ENCODE peak calls at places on chromosome 4, in eight cellular contexts. K is HepG2, Q is HCT116, T is GM23338, N is GM12878, O is Panc1, V is K562, P is upper lobe of left lung. C is an unnamed sample.

GRCh38 chr4:76589872-76590846 is 155.1 kb downstream of the SHROOM3 start:
- ATAC-seq in K (peak; percentile 97), O (peak; percentile 92), T (peak; percentile 90), V (no peak), N (no peak), Q (peak; percentile 76), P (peak; percentile 78), C (peak; percentile 64)

GRCh38 chr4:52577285-52577968 is 81.7 kb downstream of the USP46 start:
- ATAC-seq in V (no peak), N (no peak), P (no peak), Q (no peak), T (no peak), K (no peak), O (no peak), C (no peak)

GRCh38 chr4:18722748-18723191 is 701.2 kb upstream of the LCORL start:
- ATAC-seq in P (no peak), O (no peak), Q (no peak), N (no peak), T (no peak), K (no peak), V (no peak), C (no peak)

GRCh38 chr4:79949186-79949585 is 123.8 kb downstream of the ANTXR2 start:
- ATAC-seq in K (no peak), N (no peak), P (no peak), T (no peak), V (no peak), Q (no peak), O (no peak), C (no peak)

GRCh38 chr4:16238304-16238703 is 12.0 kb upstream of the TAPT1 start:
- ATAC-seq in V (peak; percentile 40), T (no peak), O (no peak), P (no peak), Q (no peak), K (no peak), N (no peak), C (no peak)

GRCh38 chr4:94533405-94534223 is 81.9 kb downstream of the PDLIM5 start:
- ATAC-seq in V (peak; percentile 63), T (no peak), O (no peak), Q (no peak), K (no peak), P (no peak), N (peak; percentile 18), C (no peak)

GRCh38 chr4:104897297-104897645 is 249.4 kb upstream of the TET2 start:
- ATAC-seq in N (no peak), T (no peak), P (no peak), O (no peak), Q (no peak), K (no peak), V (no peak), C (no peak)

GRCh38 chr4:47640911-47641310 is 155.8 kb downstream of the ATP10D start:
- ATAC-seq in O (no peak), K (no peak), Q (no peak), T (no peak), N (no peak), V (no peak), P (no peak), C (no peak)

GRCh38 chr4:54505362-54505761 is 152.4 kb upstream of the KIT start:
- ATAC-seq in T (no peak), Q (no peak), V (no peak), K (no peak), N (no peak), O (no peak), P (no peak), C (no peak)

GRCh38 chr4:164621886-164622521 is 131.9 kb upstream of the SMIM31 start:
- ATAC-seq in T (no peak), K (no peak), V (no peak), P (no peak), O (no peak), Q (no peak), N (no peak), C (no peak)

GRCh38 chr4:165971941-165972340 is 98.9 kb downstream of the TLL1 start:
- ATAC-seq in O (no peak), Q (peak; percentile 20), N (no peak), V (no peak), P (no peak), K (no peak), T (no peak), C (no peak)

GRCh38 chr4:159049780-159050375 is 53.0 kb upstream of the RAPGEF2 start:
- ATAC-seq in T (no peak), V (no peak), N (no peak), P (no peak), O (no peak), K (no peak), Q (no peak), C (no peak)
- TF ChIP-seq POLR2AphosphoS5 in T (no peak), V (no peak), N (no peak), P (no peak), O (no peak), K (no peak), Q (no peak), C (no peak)

DNA sequence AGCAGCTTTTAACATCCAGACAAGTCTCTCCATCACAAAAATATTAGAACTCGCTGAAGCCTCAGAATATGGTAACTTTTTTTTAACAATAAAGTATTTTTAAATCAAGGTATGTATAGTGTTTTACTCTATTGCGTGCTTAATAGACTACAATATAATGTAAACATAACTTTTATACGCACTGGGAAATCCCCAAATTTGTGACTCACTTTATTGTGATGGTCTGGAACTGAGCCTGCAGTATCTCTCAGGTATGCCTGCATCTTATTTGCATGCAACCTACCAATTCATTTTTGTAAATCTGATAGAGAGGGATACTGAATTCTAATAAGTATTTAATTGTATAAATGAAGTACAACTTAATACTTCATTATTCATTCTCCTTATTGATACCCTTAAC is 823.5 kb downstream of the ADGRL3 start:
- ATAC-seq in T (no peak), N (no peak), Q (no peak), V (no peak), K (no peak), O (no peak), P (no peak), C (no peak)
- H3K27me3 ChIP-seq in T (no peaks in the 10 kb centered on the region), N (no peaks in the 10 kb centered on the region), Q (no peaks in the 10 kb centered on the region), V (no peaks in the 10 kb centered on the region), K (no peaks in the 10 kb centered on the region), O (no peaks in the 10 kb centered on the region), P (no peaks in the 10 kb centered on the region), C (no peaks in the 10 kb centered on the region)

GRCh38 chr4:78781925-78782324 is 5.8 kb downstream of the BMP2K start:
- ATAC-seq in N (peak; percentile 34), K (no peak), P (peak; percentile 63), T (no peak), Q (no peak), O (no peak), V (peak; percentile 17), C (no peak)
- H3K4me1 ChIP-seq in N (peaks cover 5% of the 10 kb centered on the region), K (peaks cover 42% of the 10 kb centered on the region), P (peaks cover 21% of the 10 kb centered on the region), T (peaks cover 42% of the 10 kb centered on the region), Q (peaks cover 9% of the 10 kb centered on the region), O (peaks cover 17% of the 10 kb centered on the region), V (peaks cover 55% of the 10 kb centered on the region), C (peaks cover 5% of the 10 kb centered on the region)

GRCh38 chr4:148822572-148823418 is 380.6 kb upstream of the NR3C2 start:
- ATAC-seq in N (no peak), Q (no peak), P (no peak), V (no peak), T (no peak), O (no peak), K (no peak), C (no peak)

DNA sequence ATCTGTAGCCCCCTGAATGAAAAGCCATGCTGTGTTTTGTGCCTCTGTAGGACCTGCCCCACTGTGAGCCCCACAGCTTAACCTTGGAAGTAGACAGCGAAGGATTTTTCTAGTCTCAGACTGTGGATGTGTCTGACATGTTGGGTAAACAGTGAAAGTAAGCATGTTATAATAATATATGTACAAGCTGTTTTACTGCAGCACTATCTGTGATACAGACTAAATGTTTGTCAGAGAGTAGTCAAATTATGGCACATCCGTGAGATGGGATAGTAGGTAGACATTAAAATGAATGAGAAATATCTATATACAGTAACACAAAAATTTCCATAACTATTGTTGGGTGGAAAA is 381.2 kb upstream of the NR3C2 start:
- ATAC-seq in V (no peak), O (no peak), K (no peak), T (no peak), Q (no peak), P (no peak), N (no peak), C (no peak)
- TF ChIP-seq POLR2AphosphoS5 in V (no peak), O (no peak), K (no peak), T (no peak), Q (no peak), P (no peak), N (no peak), C (no peak)

GRCh38 chr4:82044141-82044993 is 329.4 kb downstream of the HNRNPD start:
- ATAC-seq in O (peak; percentile 85), T (peak; percentile 82), P (peak; percentile 93), V (no peak), K (peak; percentile 59), Q (no peak), N (no peak), C (peak; percentile 78)

GRCh38 chr4:82045267-82045666 is 328.5 kb downstream of the HNRNPD start:
- ATAC-seq in P (no peak), N (no peak), V (no peak), Q (no peak), T (no peak), K (no peak), O (no peak), C (no peak)

GRCh38 chr4:82047731-82048130 is 326.1 kb downstream of the HNRNPD start:
- ATAC-seq in Q (no peak), N (no peak), O (no peak), K (no peak), V (no peak), P (no peak), T (no peak), C (no peak)

GRCh38 chr4:82049294-82049693 is 324.5 kb downstream of the HNRNPD start:
- ATAC-seq in Q (no peak), O (no peak), V (no peak), K (no peak), T (no peak), P (no peak), N (no peak), C (no peak)

DNA sequence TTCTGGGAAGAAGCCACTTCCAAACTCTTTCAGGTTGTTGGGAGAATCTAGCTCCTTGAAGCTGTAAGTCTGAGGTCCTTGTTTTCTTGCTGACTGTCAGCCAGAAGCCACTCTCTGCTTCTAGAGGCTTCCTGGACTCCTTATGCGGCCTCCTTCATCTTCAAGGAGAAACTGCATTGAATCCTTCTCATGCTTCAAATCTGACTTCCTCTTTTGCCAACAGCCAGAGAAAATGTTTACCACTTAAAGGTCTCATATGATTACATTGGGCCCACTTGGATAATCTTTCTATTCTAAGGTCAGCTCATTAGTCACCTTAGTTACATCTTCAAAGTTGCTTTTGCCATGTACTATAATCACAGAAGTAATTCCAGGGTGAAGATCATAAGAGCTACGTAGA is 327.0 kb downstream of the HNRNPD start:
- ATAC-seq in Q (no peak), K (no peak), T (no peak), P (no peak), N (no peak), V (no peak), O (no peak), C (no peak)
- H3K27me3 ChIP-seq in Q (peaks cover 21% of the 10 kb centered on the region), K (peaks cover 39% of the 10 kb centered on the region), T (peaks cover 38% of the 10 kb centered on the region), P (no peaks in the 10 kb centered on the region), N (peaks cover 6% of the 10 kb centered on the region), V (peaks cover 20% of the 10 kb centered on the region), O (peaks cover 9% of the 10 kb centered on the region), C (peaks cover 14% of the 10 kb centered on the region)

C was measured in gastroesophageal sphincter.